ENCODE peak calls at places on chromosome 4, in five cellular contexts. One of them, this sample, is unnamed.
A peak's percentile ranks its signal among the peaks of the same experiment; 100 is the strongest.

GRCh38 chr4:147944670-147945260 is 212.9 kb downstream of the ARHGAP10 start:
- DNase-seq in right cardiac atrium: no peak
- DNase-seq in stimulated activated CD4-positive, alpha-beta T cell treated with anti-CD3 and anti-CD28 coated beads, Interleukin-12 subunit alpha, Interleukin-12 subunit beta, amount 100 ng/mL, for 24 hours: no peak
- DNase-seq in iris pigment epithelial cell: no peak
- DNase-seq in NCI-H2029: no peak
- DNase-seq in this sample: no peak

GRCh38 chr4:76758290-76758882 is 139.6 kb downstream of the SOWAHB start:
- DNase-seq in stimulated activated CD4-positive, alpha-beta T cell treated with anti-CD3 and anti-CD28 coated beads, Interleukin-12 subunit alpha, Interleukin-12 subunit beta, amount 100 ng/mL, for 24 hours: no peak
- DNase-seq in NCI-H2029: peak; percentile 46
- DNase-seq in iris pigment epithelial cell: peak; percentile 80
- DNase-seq in right cardiac atrium: no peak
- DNase-seq in this sample: peak; percentile 56

GRCh38 chr4:47490550-47490949 is 5.5 kb downstream of the ATP10D start:
- DNase-seq in NCI-H2029: no peak
- DNase-seq in stimulated activated CD4-positive, alpha-beta T cell treated with anti-CD3 and anti-CD28 coated beads, Interleukin-12 subunit alpha, Interleukin-12 subunit beta, amount 100 ng/mL, for 24 hours: peak; percentile 5
- DNase-seq in iris pigment epithelial cell: peak; percentile 58
- DNase-seq in right cardiac atrium: no peak
- DNase-seq in this sample: no peak

GRCh38 chr4:91086008-91086407 is 958.8 kb downstream of the CCSER1 start:
- DNase-seq in iris pigment epithelial cell: no peak
- DNase-seq in right cardiac atrium: no peak
- DNase-seq in NCI-H2029: no peak
- DNase-seq in stimulated activated CD4-positive, alpha-beta T cell treated with anti-CD3 and anti-CD28 coated beads, Interleukin-12 subunit alpha, Interleukin-12 subunit beta, amount 100 ng/mL, for 24 hours: no peak
- DNase-seq in this sample: no peak

GRCh38 chr4:110107868-110108267 is 90.5 kb downstream of the ELOVL6 start:
- DNase-seq in iris pigment epithelial cell: peak; percentile 76
- DNase-seq in NCI-H2029: no peak
- DNase-seq in right cardiac atrium: no peak
- DNase-seq in stimulated activated CD4-positive, alpha-beta T cell treated with anti-CD3 and anti-CD28 coated beads, Interleukin-12 subunit alpha, Interleukin-12 subunit beta, amount 100 ng/mL, for 24 hours: no peak
- DNase-seq in this sample: no peak

GRCh38 chr4:39037491-39037825 is 5.2 kb upstream of the TMEM156 start:
- DNase-seq in NCI-H2029: no peak
- DNase-seq in right cardiac atrium: no peak
- DNase-seq in iris pigment epithelial cell: peak; percentile 87
- DNase-seq in stimulated activated CD4-positive, alpha-beta T cell treated with anti-CD3 and anti-CD28 coated beads, Interleukin-12 subunit alpha, Interleukin-12 subunit beta, amount 100 ng/mL, for 24 hours: no peak
- DNase-seq in this sample: no peak

GRCh38 chr4:52421811-52422213 is 237.3 kb downstream of the USP46 start:
- DNase-seq in right cardiac atrium: no peak
- DNase-seq in stimulated activated CD4-positive, alpha-beta T cell treated with anti-CD3 and anti-CD28 coated beads, Interleukin-12 subunit alpha, Interleukin-12 subunit beta, amount 100 ng/mL, for 24 hours: no peak
- DNase-seq in iris pigment epithelial cell: no peak
- DNase-seq in NCI-H2029: no peak
- DNase-seq in this sample: no peak

GRCh38 chr4:105619193-105619931 is 66.9 kb downstream of the ARHGEF38 start:
- DNase-seq in NCI-H2029: peak; percentile 85
- DNase-seq in right cardiac atrium: peak; percentile 79
- DNase-seq in stimulated activated CD4-positive, alpha-beta T cell treated with anti-CD3 and anti-CD28 coated beads, Interleukin-12 subunit alpha, Interleukin-12 subunit beta, amount 100 ng/mL, for 24 hours: no peak
- DNase-seq in iris pigment epithelial cell: no peak
- DNase-seq in this sample: peak; percentile 31

GRCh38 chr4:113758361-113758760 is 3.2 kb downstream of the CAMK2D start:
- DNase-seq in NCI-H2029: no peak
- DNase-seq in stimulated activated CD4-positive, alpha-beta T cell treated with anti-CD3 and anti-CD28 coated beads, Interleukin-12 subunit alpha, Interleukin-12 subunit beta, amount 100 ng/mL, for 24 hours: no peak
- DNase-seq in iris pigment epithelial cell: peak; percentile 68
- DNase-seq in right cardiac atrium: no peak
- DNase-seq in this sample: peak; percentile 56

This sample was measured in LNCaP clone FGC.